ENCODE peak calls at places on chromosome 1, in seven cellular contexts. T is mesendoderm, D is aorta, N is dorsolateral prefrontal cortex, G is substantia nigra, M is thoracic aorta, U is brain microvascular endothelial cell. X is an unnamed sample.

GRCh38 chr1:209530990-209531389 is 52.5 kb upstream of the CAMK1G start:
- DNase-seq in T (no peak), D (no peak), N (no peak), G (no peak), M (no peak), U (no peak), X (no peak)

GRCh38 chr1:94726981-94727685 is 93.0 kb upstream of the SLC44A3 start:
- DNase-seq in T (no peak), D (no peak), N (no peak), G (no peak), M (no peak), U (no peak), X (no peak)

GRCh38 chr1:21451981-21452411 is 12.1 kb downstream of the NBPF3 start:
- DNase-seq in T (no peak), D (no peak), N (no peak), G (no peak), M (no peak), U (peak), X (no peak)

GRCh38 chr1:222928212-222928611 is 113.4 kb downstream of the DISP1 start:
- DNase-seq in T (peak), D (no peak), N (no peak), G (no peak), M (no peak), U (peak), X (peak)

GRCh38 chr1:205962821-205963221 is 19.6 kb upstream of the SLC26A9 start:
- DNase-seq in T (no peak), D (peak), N (peak), G (no peak), M (no peak), U (no peak), X (no peak)

GRCh38 chr1:168506204-168506819 is 37.5 kb downstream of the XCL2 start:
- DNase-seq in T (no peak), D (no peak), N (no peak), G (no peak), M (no peak), U (peak), X (no peak)

GRCh38 chr1:46130144-46130543 is 2.3 kb downstream of the PIK3R3 start:
- DNase-seq in T (no peak), D (no peak), N (no peak), G (no peak), M (no peak), U (no peak), X (no peak)

GRCh38 chr1:69196071-69196470 is 371.7 kb upstream of the LRRC7 start:
- DNase-seq in T (no peak), D (no peak), N (no peak), G (no peak), M (no peak), U (no peak), X (no peak)

GRCh38 chr1:64515427-64515826 is 45.5 kb downstream of the CACHD1 start:
- DNase-seq in T (no peak), D (peak), N (no peak), G (no peak), M (no peak), U (peak), X (no peak)

GRCh38 chr1:159188375-159188788 is 16.3 kb upstream of the ACKR1 start:
- DNase-seq in T (peak), D (peak), N (no peak), G (no peak), M (no peak), U (peak), X (peak)

DNA sequence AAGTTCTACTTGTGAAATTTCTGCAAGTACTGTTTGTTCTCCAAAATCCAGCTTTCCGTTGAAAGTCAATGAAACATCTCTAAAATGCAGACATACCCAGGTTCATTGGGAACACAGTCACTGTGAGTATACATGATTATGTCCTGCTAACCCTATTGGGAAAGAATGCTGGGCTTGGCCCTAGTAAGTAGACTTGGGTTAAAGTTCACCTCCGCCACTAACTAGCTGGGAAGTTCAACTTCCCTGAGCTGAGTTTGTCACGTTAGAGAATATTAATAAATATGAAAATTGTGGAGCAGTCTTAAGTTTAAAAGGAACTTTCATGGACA is 10.5 kb upstream of the PGD start:
- DNase-seq in T (no peak), D (no peak), N (no peak), G (no peak), M (no peak), U (no peak), X (no peak)
- H3K27ac ChIP-seq in T (no peak), D (no peak), N (peak), G (peak), M (peak), U (no peak), X (peak)

DNA sequence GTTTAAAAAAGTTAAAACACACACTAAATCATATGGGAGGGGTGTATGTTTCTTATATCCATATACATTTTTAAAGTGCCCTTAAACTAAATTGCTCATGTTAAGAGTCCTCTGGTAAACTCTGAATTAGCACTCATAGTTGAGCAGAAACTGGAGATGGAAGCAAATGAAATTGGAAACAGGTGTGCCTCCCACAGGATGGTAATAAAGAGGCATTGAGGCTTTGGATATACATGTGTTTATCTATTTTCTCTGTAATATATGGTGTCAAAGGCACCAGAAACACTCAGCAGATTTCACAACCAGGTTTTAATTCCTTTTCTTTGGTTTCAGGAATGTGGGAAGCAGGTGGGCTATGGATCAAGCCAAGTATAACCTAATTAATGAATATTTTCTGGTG is 188.7 kb downstream of the HS2ST1 start:
- DNase-seq in T (no peak), D (no peak), N (no peak), G (no peak), M (no peak), U (no peak), X (no peak)
- H3K27ac ChIP-seq in T (no peak), D (no peak), N (no peak), G (no peak), M (no peak), U (no peak), X (no peak)

GRCh38 chr1:230851291-230851691 is 17.0 kb downstream of the C1orf198 start:
- DNase-seq in T (peak), D (peak), N (no peak), G (no peak), M (no peak), U (peak), X (no peak)

GRCh38 chr1:230855886-230856285 is 12.4 kb downstream of the C1orf198 start:
- DNase-seq in T (peak), D (no peak), N (no peak), G (no peak), M (no peak), U (no peak), X (no peak)

GRCh38 chr1:230852959-230853358 is 15.4 kb downstream of the C1orf198 start:
- DNase-seq in T (no peak), D (no peak), N (no peak), G (no peak), M (no peak), U (no peak), X (no peak)

GRCh38 chr1:230854423-230854822 is 13.9 kb downstream of the C1orf198 start:
- DNase-seq in T (no peak), D (no peak), N (no peak), G (no peak), M (no peak), U (no peak), X (no peak)

DNA sequence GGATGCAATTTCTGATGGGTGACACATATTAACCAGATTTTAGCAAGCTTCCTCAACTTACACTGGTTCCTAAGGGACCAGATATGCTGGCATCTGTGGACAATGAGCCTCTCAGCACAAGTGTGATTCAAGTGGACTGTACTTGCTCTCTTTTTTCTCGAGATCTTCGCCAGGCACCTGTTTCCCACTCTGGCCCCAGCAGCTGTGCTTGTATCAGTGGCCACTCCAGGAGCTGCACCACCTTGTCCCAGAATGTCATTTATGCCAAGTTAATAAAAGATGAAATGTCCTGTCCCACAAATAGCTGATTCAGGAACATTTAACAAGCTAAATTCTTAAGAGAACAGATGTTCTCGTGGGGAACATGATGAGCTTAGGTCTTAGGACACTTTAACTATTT is 14.6 kb downstream of the C1orf198 start:
- DNase-seq in T (no peak), D (no peak), N (no peak), G (no peak), M (no peak), U (no peak), X (no peak)
- H3K27ac ChIP-seq in T (no peak), D (no peak), N (peak), G (peak), M (peak), U (no peak), X (no peak)

DNA sequence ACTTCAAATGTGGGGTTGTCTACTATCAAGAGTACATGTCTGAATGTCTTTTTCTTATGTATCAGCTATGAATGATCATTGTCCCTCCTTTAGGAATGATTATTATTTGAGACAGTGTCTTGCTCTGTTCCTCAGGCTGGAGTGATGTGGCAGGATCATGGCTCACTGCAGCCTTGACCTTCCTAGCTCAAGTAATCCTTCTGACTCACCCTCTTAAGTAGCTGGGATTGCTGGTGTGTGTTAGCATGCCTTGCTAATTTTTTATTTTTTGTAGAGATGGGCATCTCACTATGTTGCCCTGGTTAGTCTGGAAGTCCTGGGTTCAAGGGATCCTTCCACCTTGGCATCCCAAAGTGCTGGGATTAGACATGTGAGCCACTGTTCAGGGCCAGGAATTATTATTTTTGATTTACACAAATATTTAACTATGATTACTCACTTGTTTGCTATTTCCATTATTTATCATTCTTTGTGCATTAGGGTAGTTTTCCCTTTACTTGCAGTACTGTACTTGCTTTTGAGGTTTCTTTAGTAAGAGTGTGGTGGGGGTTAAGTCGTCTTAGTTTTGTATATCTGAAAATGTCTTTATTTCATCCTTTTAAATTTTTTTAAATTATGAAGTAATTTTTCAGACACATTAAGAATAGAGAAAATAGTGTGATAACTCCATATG is 12.8 kb downstream of the S100A7 start:
- DNase-seq in T (no peak), D (no peak), N (no peak), G (no peak), M (no peak), U (peak), X (no peak)
- H3K27ac ChIP-seq in T (no peak), D (no peak), N (no peak), G (no peak), M (no peak), U (no peak), X (no peak)

DNA sequence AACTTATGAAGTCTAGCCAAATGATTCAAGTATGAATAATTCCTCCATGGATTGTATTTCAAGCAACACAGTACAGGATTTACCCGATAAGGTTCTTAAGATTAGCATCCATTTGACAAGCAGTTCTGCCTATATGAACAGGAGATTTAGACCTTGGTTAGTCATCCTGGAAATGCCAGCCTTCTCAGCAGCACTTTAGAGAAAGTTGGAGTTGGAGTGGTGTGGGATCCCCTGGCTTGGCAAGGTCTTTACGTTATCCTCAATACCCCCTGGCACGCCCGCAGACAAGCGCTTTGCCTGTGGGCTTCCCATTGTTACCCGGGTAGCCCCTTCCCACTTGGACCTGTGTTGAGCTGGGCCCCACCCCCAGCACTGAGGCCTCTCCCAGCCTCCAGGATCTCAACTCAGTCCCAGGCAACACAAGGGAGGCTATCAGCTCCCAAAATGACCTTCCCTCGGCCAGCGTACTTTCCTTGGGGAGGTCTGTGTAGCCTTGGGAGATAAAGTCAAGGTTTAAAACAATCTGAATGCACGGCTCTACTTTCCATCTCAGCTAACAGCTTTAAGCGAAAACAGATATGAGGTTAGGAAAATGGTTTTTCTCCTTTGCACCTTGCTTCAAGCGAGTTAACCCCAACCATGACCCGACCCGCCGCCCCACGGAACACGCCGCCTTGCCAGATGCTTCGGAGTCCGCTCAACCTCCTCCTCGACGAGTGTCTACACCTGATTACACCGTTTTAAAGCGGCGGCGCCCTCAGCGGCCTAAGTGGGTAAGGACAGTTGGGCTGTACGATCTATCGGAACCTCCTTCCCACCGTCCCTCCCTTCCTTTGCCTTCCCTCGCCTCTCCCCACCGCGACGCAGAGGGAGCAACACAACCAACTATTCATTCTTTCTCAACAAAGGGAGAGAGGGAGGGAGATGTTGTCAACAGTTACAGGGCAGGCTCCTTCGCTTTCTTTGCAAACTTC is 1.2 kb downstream of the BCAR3 start:
- DNase-seq in T (peak), D (peak), N (peak), G (peak), M (peak), U (peak), X (peak)
- H3K27ac ChIP-seq in T (peak), D (peak), N (peak), G (peak), M (peak), U (peak), X (peak)

GRCh38 chr1:107454786-107455185 is 313.9 kb downstream of the NTNG1 start:
- DNase-seq in T (no peak), D (no peak), N (no peak), G (no peak), M (no peak), U (no peak), X (no peak)

GRCh38 chr1:107459204-107459904 is 318.5 kb downstream of the NTNG1 start:
- DNase-seq in T (no peak), D (no peak), N (no peak), G (no peak), M (no peak), U (no peak), X (no peak)

GRCh38 chr1:107464827-107465226 is 324.0 kb downstream of the NTNG1 start:
- DNase-seq in T (peak), D (no peak), N (no peak), G (no peak), M (no peak), U (no peak), X (no peak)

DNA sequence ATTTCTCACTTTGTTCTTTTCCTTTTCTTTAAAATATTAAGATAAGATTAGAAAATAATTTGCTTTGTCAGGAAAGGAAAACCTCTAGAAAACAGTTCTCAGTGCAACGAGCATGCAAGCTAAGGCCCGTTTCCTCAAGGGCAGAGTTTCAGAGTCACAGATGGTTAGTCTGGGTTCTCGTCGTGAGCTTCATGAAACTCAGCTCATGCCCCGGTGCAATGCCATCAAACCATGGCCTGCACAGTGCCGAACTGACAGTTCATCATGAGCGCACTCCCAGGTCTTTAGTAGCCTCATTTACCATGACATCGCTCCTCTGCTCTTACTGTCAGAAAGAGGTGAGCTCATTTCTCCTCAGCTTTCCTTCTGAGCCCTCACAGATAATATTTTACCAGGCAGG is 319.2 kb downstream of the NTNG1 start:
- DNase-seq in T (no peak), D (no peak), N (no peak), G (no peak), M (no peak), U (no peak), X (no peak)
- H3K27ac ChIP-seq in T (no peak), D (no peak), N (no peak), G (no peak), M (no peak), U (no peak), X (no peak)

GRCh38 chr1:73901656-73902276 is 296.2 kb downstream of the LRRIQ3 start:
- DNase-seq in T (no peak), D (no peak), N (no peak), G (no peak), M (no peak), U (no peak), X (no peak)

GRCh38 chr1:73898540-73898939 is 299.4 kb downstream of the LRRIQ3 start:
- DNase-seq in T (no peak), D (no peak), N (no peak), G (no peak), M (no peak), U (no peak), X (no peak)

GRCh38 chr1:73903092-73903491 is 294.9 kb downstream of the LRRIQ3 start:
- DNase-seq in T (no peak), D (no peak), N (no peak), G (no peak), M (no peak), U (no peak), X (no peak)

GRCh38 chr1:73899311-73899710 is 298.7 kb downstream of the LRRIQ3 start:
- DNase-seq in T (peak), D (no peak), N (no peak), G (no peak), M (no peak), U (no peak), X (no peak)
- H3K27ac ChIP-seq in T (no peak), D (no peak), N (no peak), G (no peak), M (no peak), U (no peak), X (no peak)

DNA sequence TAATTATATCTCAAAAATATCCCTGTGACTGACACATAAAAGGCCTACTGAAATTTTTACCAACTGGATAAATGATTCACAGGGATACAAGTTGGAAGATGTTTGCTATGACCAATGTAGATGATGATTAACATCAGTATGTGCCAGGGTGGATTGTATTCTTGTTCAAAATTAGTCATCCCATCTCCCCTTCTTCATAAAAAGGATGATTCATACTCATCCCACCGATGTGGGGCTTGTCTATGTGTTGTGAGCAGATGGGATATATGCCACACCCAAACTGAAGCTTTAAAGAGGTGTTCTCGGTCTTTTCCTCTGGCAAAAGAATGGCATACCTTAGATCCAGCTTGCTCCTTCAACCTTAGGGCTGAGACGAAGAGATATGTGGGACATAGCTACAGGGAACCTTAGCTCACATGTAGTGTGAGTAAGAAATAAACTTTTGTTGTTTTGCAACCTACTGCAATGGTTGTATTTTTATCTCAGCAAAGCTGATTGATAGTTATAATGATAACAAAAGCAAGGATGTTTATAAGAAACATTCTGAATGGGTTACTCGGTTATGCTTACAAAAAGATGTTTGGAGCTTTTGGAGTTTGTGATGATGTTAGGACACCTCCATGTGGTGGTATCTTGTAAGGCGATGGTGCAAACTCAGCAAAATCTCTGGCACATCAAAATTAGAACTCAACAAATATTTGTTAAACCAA is 29.4 kb downstream of the SPATA17 start:
- DNase-seq in T (peak), D (no peak), N (no peak), G (no peak), M (no peak), U (peak), X (no peak)
- H3K27ac ChIP-seq in T (no peak), D (no peak), N (no peak), G (no peak), M (no peak), U (no peak), X (no peak)

GRCh38 chr1:23403355-23403734 is 21.2 kb downstream of the TCEA3 start:
- DNase-seq in T (no peak), D (no peak), N (no peak), G (no peak), M (no peak), U (no peak), X (no peak)

GRCh38 chr1:23401313-23401712 is 23.2 kb downstream of the TCEA3 start:
- DNase-seq in T (no peak), D (no peak), N (peak), G (no peak), M (no peak), U (no peak), X (no peak)

GRCh38 chr1:23403038-23403336 is 21.6 kb downstream of the TCEA3 start:
- DNase-seq in T (peak), D (no peak), N (peak), G (no peak), M (no peak), U (peak), X (no peak)

GRCh38 chr1:23403735-23404486 is 20.6 kb downstream of the TCEA3 start:
- DNase-seq in T (peak), D (peak), N (peak), G (peak), M (peak), U (peak), X (peak)

GRCh38 chr1:23402286-23403037 is 22.1 kb downstream of the TCEA3 start:
- DNase-seq in T (no peak), D (peak), N (peak), G (no peak), M (no peak), U (no peak), X (no peak)
- H3K27ac ChIP-seq in T (no peak), D (no peak), N (no peak), G (no peak), M (peak), U (peak), X (no peak)

X was measured in caudate nucleus.